ENCODE peak calls at places on chromosomes 6 and 20, in four cellular contexts. T, K, I and Q are unnamed samples.

GRCh38 chr20:62955519-62956386 is 3.2 kb downstream of the SLC17A9 start:
- DNase-seq in T (no peak), K (no peak), I (no peak), Q (no peak)

GRCh38 chr6:137866200-137866913 is 702 bp upstream of the TNFAIP3 start:
- DNase-seq in T (no peak), K (no peak), I (no peak), Q (no peak)

GRCh38 chr6:56637640-56638039 is 5.0 kb downstream of the DST start:
- DNase-seq in T (no peak), K (peak), I (no peak), Q (no peak)

GRCh38 chr6:31712296-31712695 is 2.9 kb upstream of the LY6G6D start:
- DNase-seq in T (no peak), K (no peak), I (peak), Q (peak)

GRCh38 chr6:1104988-1105670 is 206.8 kb upstream of the FOXQ1 start:
- DNase-seq in T (no peak), K (no peak), I (no peak), Q (no peak)

GRCh38 chr6:162538643-162539064 is 188.9 kb downstream of the PRKN start:
- DNase-seq in T (no peak), K (no peak), I (peak), Q (peak)

GRCh38 chr6:128487746-128488145 is 32.7 kb downstream of the PTPRK start:
- DNase-seq in T (no peak), K (no peak), I (no peak), Q (no peak)

GRCh38 chr6:128711149-128711548 is 171.8 kb upstream of the LAMA2 start:
- DNase-seq in T (no peak), K (no peak), I (no peak), Q (no peak)

GRCh38 chr20:17611290-17611539 is 41.3 kb downstream of the DSTN start:
- DNase-seq in T (no peak), K (no peak), I (no peak), Q (no peak)

GRCh38 chr20:54397292-54398155 is 77.9 kb upstream of the DOK5 start:
- DNase-seq in T (no peak), K (no peak), I (no peak), Q (no peak)

GRCh38 chr20:41509801-41510200 is 108.4 kb downstream of the CHD6 start:
- DNase-seq in T (no peak), K (no peak), I (peak), Q (no peak)

GRCh38 chr20:54084727-54085368 is 14.5 kb upstream of the BCAS1 start:
- DNase-seq in T (no peak), K (no peak), I (no peak), Q (no peak)

GRCh38 chr6:112320561-112321300 is 26.4 kb upstream of the RFPL4B start:
- DNase-seq in T (no peak), K (no peak), I (no peak), Q (no peak)